ENCODE peak calls at places on chromosomes 13 and 19, in six cellular contexts. One of them, this sample, is unnamed.

GRCh38 chr13:67643656-67644055 is 413.5 kb upstream of the PCDH9 start:
- DNase-seq in NCI-H2081: no peak
- DNase-seq in renal cortical epithelial cell: no peak
- DNase-seq in GM10248: no peak
- DNase-seq in T follicular helper cell: no peak
- DNase-seq in mammary epithelial cell: no peak
- DNase-seq in this sample: no peak

GRCh38 chr13:36436811-36437210 is 4.5 kb downstream of the CCNA1 start:
- DNase-seq in NCI-H2081: peak
- DNase-seq in renal cortical epithelial cell: no peak
- DNase-seq in mammary epithelial cell: no peak
- DNase-seq in GM10248: no peak
- DNase-seq in T follicular helper cell: no peak
- DNase-seq in this sample: no peak

GRCh38 chr19:40279761-40280607 is 5.2 kb downstream of the AKT2 start:
- DNase-seq in T follicular helper cell: no peak
- DNase-seq in mammary epithelial cell: no peak
- DNase-seq in renal cortical epithelial cell: peak
- DNase-seq in NCI-H2081: no peak
- DNase-seq in GM10248: peak
- DNase-seq in this sample: no peak

GRCh38 chr19:48639483-48640375 is 2.5 kb upstream of the DBP start:
- DNase-seq in GM10248: no peak
- DNase-seq in mammary epithelial cell: no peak
- DNase-seq in NCI-H2081: no peak
- DNase-seq in T follicular helper cell: no peak
- DNase-seq in renal cortical epithelial cell: no peak
- DNase-seq in this sample: no peak

GRCh38 chr19:980133-980998 is 3.8 kb upstream of the WDR18 start:
- DNase-seq in mammary epithelial cell: no peak
- DNase-seq in GM10248: no peak
- DNase-seq in renal cortical epithelial cell: peak
- DNase-seq in T follicular helper cell: no peak
- DNase-seq in NCI-H2081: no peak
- DNase-seq in this sample: no peak

GRCh38 chr19:29715695-29716581 is 877 bp upstream of the C19orf12 start:
- DNase-seq in T follicular helper cell: no peak
- DNase-seq in renal cortical epithelial cell: peak
- DNase-seq in NCI-H2081: no peak
- DNase-seq in GM10248: no peak
- DNase-seq in mammary epithelial cell: no peak
- DNase-seq in this sample: no peak

GRCh38 chr13:43433691-43434121 is 353.1 kb downstream of the ENOX1 start:
- DNase-seq in GM10248: no peak
- DNase-seq in NCI-H2081: no peak
- DNase-seq in T follicular helper cell: no peak
- DNase-seq in renal cortical epithelial cell: peak
- DNase-seq in mammary epithelial cell: peak
- DNase-seq in this sample: no peak

GRCh38 chr13:32153056-32153455 is 121.5 kb downstream of the FRY start:
- DNase-seq in mammary epithelial cell: peak
- DNase-seq in T follicular helper cell: no peak
- DNase-seq in NCI-H2081: no peak
- DNase-seq in GM10248: no peak
- DNase-seq in renal cortical epithelial cell: peak
- DNase-seq in this sample: no peak

GRCh38 chr19:17136617-17137016 is 61.0 kb downstream of the MYO9B start:
- DNase-seq in NCI-H2081: no peak
- DNase-seq in mammary epithelial cell: no peak
- DNase-seq in renal cortical epithelial cell: no peak
- DNase-seq in GM10248: no peak
- DNase-seq in T follicular helper cell: no peak
- DNase-seq in this sample: no peak

GRCh38 chr19:58117841-58118575 is 20.0 kb upstream of the ZSCAN18 start:
- DNase-seq in T follicular helper cell: no peak
- DNase-seq in mammary epithelial cell: no peak
- DNase-seq in renal cortical epithelial cell: no peak
- DNase-seq in NCI-H2081: no peak
- DNase-seq in GM10248: no peak
- DNase-seq in this sample: no peak

GRCh38 chr13:79735228-79735627 is 254.3 kb downstream of the NDFIP2 start:
- DNase-seq in renal cortical epithelial cell: no peak
- DNase-seq in NCI-H2081: no peak
- DNase-seq in mammary epithelial cell: no peak
- DNase-seq in GM10248: no peak
- DNase-seq in T follicular helper cell: no peak
- DNase-seq in this sample: no peak

GRCh38 chr13:52399708-52400107 is 6.3 kb downstream of the THSD1 start:
- DNase-seq in mammary epithelial cell: no peak
- DNase-seq in NCI-H2081: no peak
- DNase-seq in T follicular helper cell: no peak
- DNase-seq in GM10248: no peak
- DNase-seq in renal cortical epithelial cell: peak
- DNase-seq in this sample: no peak

This sample was measured in GM12878.